ENCODE peak calls at places on chromosomes 7 and 10, in nine cellular contexts. T, C, Z, M, U, D, N, R and E are unnamed samples. For H3K9me3 and H3K36me3, the result is how much of the 10 kb centered on the place peaks cover.

GRCh38 chr7:3232228-3232627 is 68.8 kb upstream of the SDK1 start:
- DNase-seq in M (no peak), D (no peak), T (no peak), Z (no peak), C (peak), R (peak), N (no peak), U (no peak), E (no peak)

GRCh38 chr10:681670-682318 is 7.7 kb downstream of the DIP2C start:
- DNase-seq in U (no peak), D (no peak), Z (no peak), R (no peak), C (peak), T (no peak), N (no peak), M (no peak), E (peak)

GRCh38 chr10:80196270-80196949 is 8.9 kb downstream of the ANXA11 start:
- DNase-seq in D (peak), R (no peak), U (peak), N (no peak), T (peak), C (peak), M (peak), Z (peak), E (peak)

GRCh38 chr10:35546824-35547225 is 58.3 kb upstream of the GJD4 start:
- DNase-seq in T (no peak), M (no peak), R (peak), Z (no peak), U (no peak), C (no peak), N (no peak), D (no peak), E (no peak)

GRCh38 chr7:44066111-44066460 is 719 bp upstream of the PGAM2 start:
- DNase-seq in Z (no peak), C (no peak), D (no peak), N (no peak), U (no peak), R (no peak), T (no peak), M (no peak), E (peak)

GRCh38 chr7:131501422-131501821 is 55.0 kb downstream of the PODXL start:
- DNase-seq in N (no peak), M (no peak), D (no peak), C (no peak), T (no peak), Z (peak), R (peak), U (peak), E (no peak)

GRCh38 chr7:36205844-36206243 is 52.8 kb downstream of the EEPD1 start:
- DNase-seq in T (no peak), U (no peak), C (no peak), D (no peak), Z (no peak), N (no peak), R (no peak), M (peak), E (no peak)

GRCh38 chr7:101527844-101528667 is 101.0 kb downstream of the MYL10 start:
- DNase-seq in C (peak), N (no peak), T (peak), M (no peak), D (peak), R (no peak), U (no peak), Z (no peak), E (no peak)

GRCh38 chr7:75969182-75969581 is 25.2 kb downstream of the TMEM120A start:
- DNase-seq in M (no peak), R (no peak), D (no peak), C (peak), N (no peak), U (no peak), T (no peak), Z (no peak), E (no peak)

GRCh38 chr10:63005246-63005645 is 127.9 kb upstream of the NRBF2 start:
- DNase-seq in N (no peak), U (no peak), M (no peak), R (peak), D (no peak), C (no peak), Z (no peak), T (no peak), E (no peak)

GRCh38 chr7:22958742-22959141 is 55.2 kb downstream of the HYCC1 start:
- DNase-seq in M (no peak), Z (no peak), C (no peak), R (no peak), N (no peak), U (no peak), T (no peak), D (no peak), E (no peak)

GRCh38 chr10:96238889-96239624 is 32.3 kb downstream of the BLNK start:
- DNase-seq in M (no peak), D (no peak), Z (no peak), N (no peak), C (no peak), R (no peak), U (no peak), T (no peak), E (no peak)

GRCh38 chr7:103106336-103107070 is 31.6 kb downstream of the ARMC10 start:
- DNase-seq in C (no peak), D (peak), N (peak), R (peak), U (no peak), T (no peak), M (no peak), Z (no peak), E (peak)

GRCh38 chr10:1550291-1550595 is 187.1 kb downstream of the ADARB2 start:
- DNase-seq in N (no peak), R (no peak), Z (no peak), C (no peak), M (no peak), T (no peak), D (no peak), U (peak), E (peak)

GRCh38 chr7:44796034-44796503 is 412 bp upstream of the PPIA start:
- DNase-seq in T (no peak), D (no peak), M (no peak), C (no peak), N (no peak), Z (peak), R (peak), U (no peak), E (no peak)

GRCh38 chr10:129085821-129086220 is 381.2 kb upstream of the MGMT start:
- DNase-seq in D (no peak), Z (no peak), M (no peak), U (no peak), R (peak), T (no peak), N (no peak), C (no peak), E (no peak)

GRCh38 chr7:25754333-25754732 is 397.7 kb upstream of the NFE2L3 start:
- DNase-seq in T (no peak), D (no peak), N (no peak), U (no peak), C (no peak), Z (no peak), R (no peak), M (no peak), E (no peak)

GRCh38 chr10:95429639-95430038 is 131.5 kb downstream of the SORBS1 start:
- DNase-seq in D (no peak), U (no peak), N (no peak), R (no peak), M (no peak), T (no peak), Z (no peak), C (peak), E (no peak)

GRCh38 chr7:16564909-16565426 is 38.3 kb downstream of the LRRC72 start:
- DNase-seq in C (no peak), M (no peak), N (no peak), T (no peak), Z (peak), D (no peak), U (peak), R (peak), E (no peak)

GRCh38 chr7:39406464-39406863 is 159.7 kb upstream of the YAE1 start:
- DNase-seq in M (no peak), Z (no peak), U (no peak), R (no peak), T (peak), N (no peak), C (no peak), D (no peak), E (no peak)

GRCh38 chr10:2214805-2215204 is 477.5 kb upstream of the ADARB2 start:
- DNase-seq in Z (no peak), R (no peak), D (no peak), U (no peak), M (no peak), C (no peak), T (no peak), N (no peak), E (no peak)

DNA sequence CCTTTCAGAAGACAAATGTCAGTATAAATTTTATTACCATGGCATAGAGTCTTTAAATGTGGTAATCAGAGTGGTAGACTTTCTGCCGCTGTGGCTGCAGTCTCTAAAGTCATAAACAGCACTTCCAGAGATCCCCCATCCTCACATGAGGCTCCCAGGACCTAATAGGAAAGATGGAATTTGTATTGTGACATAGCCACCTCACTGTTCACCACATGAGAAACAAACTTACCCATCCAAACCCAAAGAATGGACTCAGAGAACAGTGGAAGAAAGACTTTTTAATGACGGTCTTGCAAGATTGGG is 2.8 kb downstream of the LRRC27 start:
- DNase-seq in R (no peak), M (no peak), D (no peak), C (no peak), N (no peak), U (no peak), T (no peak), Z (no peak), E (no peak)
- H3K27ac ChIP-seq in R (peak), M (no peak), D (no peak), C (no peak), N (no peak), U (no peak), T (no peak), Z (no peak), E (no peak)

GRCh38 chr10:9193120-9193519 is 1138.6 kb downstream of the GATA3 start:
- DNase-seq in U (no peak), R (no peak), M (no peak), D (no peak), N (no peak), Z (no peak), C (no peak), T (no peak), E (no peak)

GRCh38 chr10:9198611-9199010 is 1144.1 kb downstream of the GATA3 start:
- DNase-seq in U (no peak), M (no peak), T (no peak), C (no peak), Z (no peak), D (no peak), R (peak), N (no peak), E (no peak)

GRCh38 chr10:9189448-9189847 is 1135.0 kb downstream of the GATA3 start:
- DNase-seq in T (no peak), U (no peak), M (no peak), R (no peak), Z (no peak), D (no peak), C (no peak), N (no peak), E (no peak)

DNA sequence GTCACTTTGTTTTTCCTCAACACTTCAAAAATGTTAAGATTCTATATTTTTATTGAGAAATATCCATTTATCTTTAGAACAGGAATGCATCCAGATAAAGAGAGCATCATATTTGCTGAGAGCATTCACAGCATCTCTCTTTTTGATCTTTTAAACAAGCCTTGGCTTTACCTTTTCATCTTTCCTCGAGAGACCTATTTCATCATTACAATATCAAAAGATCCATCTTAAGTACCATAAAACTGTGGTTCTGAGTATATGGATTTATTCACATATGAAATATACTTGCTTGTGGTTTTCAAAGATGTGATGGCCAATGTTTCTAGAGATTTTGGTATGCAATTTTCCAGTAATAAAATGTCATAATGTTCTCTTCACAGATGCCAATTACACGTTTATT is 1140.9 kb downstream of the GATA3 start:
- DNase-seq in Z (no peak), R (no peak), U (no peak), D (no peak), N (no peak), C (no peak), T (no peak), M (no peak), E (no peak)
- H3K9me3 ChIP-seq in Z (under half), R (under half), U (under half), D (under half), N (under half), C (under half), T (under half), M (under half), E (under half)

GRCh38 chr7:34077168-34077567 is 171.8 kb downstream of the BMPER start:
- DNase-seq in U (no peak), N (no peak), M (no peak), Z (no peak), D (no peak), C (no peak), R (no peak), T (no peak), E (no peak)

GRCh38 chr7:34080513-34080912 is 175.2 kb downstream of the BMPER start:
- DNase-seq in U (no peak), D (no peak), C (no peak), R (no peak), T (no peak), N (no peak), Z (no peak), M (no peak), E (no peak)

GRCh38 chr7:34075976-34076375 is 170.6 kb downstream of the BMPER start:
- DNase-seq in N (no peak), Z (no peak), C (no peak), M (no peak), T (no peak), R (no peak), U (no peak), D (no peak), E (no peak)

GRCh38 chr7:34081931-34082330 is 176.6 kb downstream of the BMPER start:
- DNase-seq in R (no peak), N (no peak), T (no peak), D (no peak), M (no peak), U (no peak), Z (no peak), C (no peak), E (no peak)

GRCh38 chr7:34078864-34079263 is 173.5 kb downstream of the BMPER start:
- DNase-seq in R (no peak), U (no peak), M (no peak), T (no peak), C (no peak), D (no peak), N (no peak), Z (no peak), E (no peak)
- H3K36me3 ChIP-seq in R (half or more), U (under half), M (under half), T (under half), C (under half), D (under half), N (under half), Z (under half), E (under half)

GRCh38 chr7:844043-844442 is 11.8 kb downstream of the SUN1 start:
- DNase-seq in M (no peak), U (no peak), C (no peak), T (no peak), R (no peak), N (no peak), D (no peak), Z (no peak), E (no peak)
- H3K27ac ChIP-seq in M (peak), U (no peak), C (peak), T (no peak), R (no peak), N (no peak), D (no peak), Z (no peak), E (no peak)

GRCh38 chr10:71945819-71946474 is 18.2 kb upstream of the CHST3 start:
- DNase-seq in Z (no peak), M (no peak), C (no peak), R (no peak), U (peak), T (no peak), D (no peak), N (no peak), E (no peak)
- H3K9me3 ChIP-seq in Z (under half), M (under half), C (under half), R (under half), U (under half), T (half or more), D (under half), N (under half), E (under half)

GRCh38 chr10:73060738-73061635 is 35.7 kb downstream of the P4HA1 start:
- DNase-seq in D (no peak), R (peak), U (peak), N (no peak), Z (peak), T (no peak), C (no peak), M (no peak), E (no peak)

GRCh38 chr10:73061743-73062142 is 34.9 kb downstream of the P4HA1 start:
- DNase-seq in M (no peak), C (no peak), T (no peak), N (no peak), Z (no peak), D (no peak), U (no peak), R (no peak), E (no peak)

GRCh38 chr10:73060173-73060572 is 36.5 kb downstream of the P4HA1 start:
- DNase-seq in M (no peak), T (no peak), R (no peak), C (no peak), N (no peak), U (peak), Z (no peak), D (no peak), E (no peak)

GRCh38 chr10:73065441-73065840 is 31.2 kb downstream of the P4HA1 start:
- DNase-seq in C (no peak), M (no peak), T (no peak), N (no peak), R (no peak), D (no peak), U (no peak), Z (no peak), E (no peak)
- H3K36me3 ChIP-seq in C (under half), M (under half), T (half or more), N (under half), R (half or more), D (under half), U (under half), Z (under half), E (under half)

DNA sequence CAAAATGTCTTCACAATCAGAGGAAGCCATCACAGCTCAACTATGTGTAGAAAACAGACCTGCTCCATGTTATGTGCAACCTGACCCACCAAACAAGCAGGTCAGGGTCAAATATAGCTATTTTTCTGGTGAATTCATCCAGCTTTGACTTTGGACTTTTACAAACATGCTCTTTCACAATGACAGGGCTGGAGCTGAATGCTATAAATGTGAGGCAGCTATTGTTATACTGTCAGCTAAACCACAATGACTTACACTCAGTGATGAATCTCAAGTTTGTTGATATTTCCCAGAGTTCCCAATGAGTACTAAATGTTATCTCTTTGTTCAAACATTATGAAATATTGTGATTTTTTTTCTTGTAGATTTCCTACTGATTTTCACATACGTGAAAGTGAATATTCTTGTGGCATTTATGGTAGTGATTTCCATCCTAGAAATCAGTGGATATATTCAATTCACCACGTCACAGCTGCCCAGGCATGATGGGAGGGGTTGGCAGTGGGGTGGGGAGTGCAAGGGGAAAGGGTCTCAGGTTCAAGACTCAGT is 2.5 kb upstream of the ITIH2 start:
- DNase-seq in C (no peak), Z (no peak), R (peak), N (no peak), M (no peak), T (no peak), U (no peak), D (no peak), E (no peak)
- H3K27ac ChIP-seq in C (no peak), Z (no peak), R (no peak), N (no peak), M (no peak), T (no peak), U (no peak), D (peak), E (no peak)